ENCODE peak calls at places on chromosomes 2 and 18, in ten cellular contexts. One of them, this sample, is unnamed.

GRCh38 chr2:9095690-9096089 is 92.2 kb upstream of the MBOAT2 start:
- DNase-seq in substantia nigra: no peak
- DNase-seq in cardiac muscle cell: peak; percentile 31
- DNase-seq in tibial nerve: peak; percentile 22
- DNase-seq in CD4-positive, alpha-beta memory T cell: no peak
- DNase-seq in uterus: no peak
- DNase-seq in CD8-positive, alpha-beta T cell: no peak
- DNase-seq in neural progenitor cell: peak; percentile 63
- DNase-seq in aorta: peak; percentile 80
- DNase-seq in fibroblast of lung: peak; percentile 74
- DNase-seq in this sample: no peak

GRCh38 chr2:240806459-240806858 is 13.6 kb downstream of the KIF1A start:
- DNase-seq in uterus: no peak
- DNase-seq in substantia nigra: no peak
- DNase-seq in neural progenitor cell: no peak
- DNase-seq in tibial nerve: no peak
- DNase-seq in fibroblast of lung: no peak
- DNase-seq in cardiac muscle cell: no peak
- DNase-seq in aorta: no peak
- DNase-seq in CD8-positive, alpha-beta T cell: no peak
- DNase-seq in CD4-positive, alpha-beta memory T cell: no peak
- DNase-seq in this sample: no peak

GRCh38 chr18:58078889-58079573 is 35.0 kb downstream of the NEDD4L start:
- DNase-seq in CD4-positive, alpha-beta memory T cell: no peak
- DNase-seq in cardiac muscle cell: no peak
- DNase-seq in substantia nigra: no peak
- DNase-seq in aorta: no peak
- DNase-seq in tibial nerve: no peak
- DNase-seq in neural progenitor cell: no peak
- DNase-seq in uterus: no peak
- DNase-seq in CD8-positive, alpha-beta T cell: no peak
- DNase-seq in fibroblast of lung: no peak
- DNase-seq in this sample: no peak

GRCh38 chr2:121608367-121608766 is 40.9 kb downstream of the CLASP1 start:
- DNase-seq in uterus: no peak
- DNase-seq in cardiac muscle cell: no peak
- DNase-seq in CD4-positive, alpha-beta memory T cell: no peak
- DNase-seq in aorta: no peak
- DNase-seq in CD8-positive, alpha-beta T cell: no peak
- DNase-seq in neural progenitor cell: no peak
- DNase-seq in substantia nigra: no peak
- DNase-seq in tibial nerve: no peak
- DNase-seq in fibroblast of lung: peak; percentile 81
- DNase-seq in this sample: no peak

GRCh38 chr18:36917907-36918306 is 89.0 kb downstream of the KIAA1328 start:
- DNase-seq in aorta: no peak
- DNase-seq in CD8-positive, alpha-beta T cell: no peak
- DNase-seq in neural progenitor cell: no peak
- DNase-seq in fibroblast of lung: no peak
- DNase-seq in CD4-positive, alpha-beta memory T cell: no peak
- DNase-seq in cardiac muscle cell: no peak
- DNase-seq in uterus: no peak
- DNase-seq in substantia nigra: no peak
- DNase-seq in tibial nerve: no peak
- DNase-seq in this sample: no peak

GRCh38 chr2:27830616-27831120 is 59.1 kb downstream of the MRPL33 start:
- DNase-seq in uterus: no peak
- DNase-seq in tibial nerve: no peak
- DNase-seq in CD4-positive, alpha-beta memory T cell: no peak
- DNase-seq in substantia nigra: no peak
- DNase-seq in CD8-positive, alpha-beta T cell: no peak
- DNase-seq in aorta: no peak
- DNase-seq in fibroblast of lung: no peak
- DNase-seq in cardiac muscle cell: no peak
- DNase-seq in neural progenitor cell: no peak
- DNase-seq in this sample: no peak

GRCh38 chr2:14348247-14348646 is 284.3 kb upstream of the LRATD1 start:
- DNase-seq in CD4-positive, alpha-beta memory T cell: no peak
- DNase-seq in fibroblast of lung: no peak
- DNase-seq in substantia nigra: no peak
- DNase-seq in aorta: no peak
- DNase-seq in neural progenitor cell: no peak
- DNase-seq in uterus: no peak
- DNase-seq in cardiac muscle cell: no peak
- DNase-seq in tibial nerve: no peak
- DNase-seq in CD8-positive, alpha-beta T cell: no peak
- DNase-seq in this sample: no peak

GRCh38 chr2:26453421-26454329 is 24.2 kb downstream of the OTOF start:
- DNase-seq in substantia nigra: no peak
- DNase-seq in uterus: no peak
- DNase-seq in fibroblast of lung: no peak
- DNase-seq in tibial nerve: no peak
- DNase-seq in aorta: no peak
- DNase-seq in CD8-positive, alpha-beta T cell: no peak
- DNase-seq in neural progenitor cell: no peak
- DNase-seq in cardiac muscle cell: no peak
- DNase-seq in CD4-positive, alpha-beta memory T cell: no peak
- DNase-seq in this sample: no peak

GRCh38 chr18:8974696-8975095 is 127.8 kb upstream of the NDUFV2 start:
- DNase-seq in fibroblast of lung: no peak
- DNase-seq in substantia nigra: no peak
- DNase-seq in tibial nerve: no peak
- DNase-seq in uterus: no peak
- DNase-seq in neural progenitor cell: no peak
- DNase-seq in CD4-positive, alpha-beta memory T cell: no peak
- DNase-seq in aorta: no peak
- DNase-seq in CD8-positive, alpha-beta T cell: no peak
- DNase-seq in cardiac muscle cell: no peak
- DNase-seq in this sample: no peak

GRCh38 chr2:135773917-135774316 is 32.3 kb downstream of the UBXN4 start:
- DNase-seq in aorta: no peak
- DNase-seq in uterus: no peak
- DNase-seq in CD8-positive, alpha-beta T cell: no peak
- DNase-seq in fibroblast of lung: peak; percentile 50
- DNase-seq in neural progenitor cell: no peak
- DNase-seq in tibial nerve: no peak
- DNase-seq in cardiac muscle cell: no peak
- DNase-seq in substantia nigra: no peak
- DNase-seq in CD4-positive, alpha-beta memory T cell: no peak
- DNase-seq in this sample: no peak

GRCh38 chr2:62265116-62265515 is 69.2 kb downstream of the B3GNT2 start:
- DNase-seq in CD4-positive, alpha-beta memory T cell: no peak
- DNase-seq in CD8-positive, alpha-beta T cell: peak; percentile 5
- DNase-seq in neural progenitor cell: no peak
- DNase-seq in fibroblast of lung: peak; percentile 68
- DNase-seq in tibial nerve: no peak
- DNase-seq in aorta: no peak
- DNase-seq in substantia nigra: no peak
- DNase-seq in cardiac muscle cell: no peak
- DNase-seq in uterus: no peak
- DNase-seq in this sample: no peak

GRCh38 chr2:29662841-29663240 is 258.5 kb downstream of the ALK start:
- DNase-seq in neural progenitor cell: no peak
- DNase-seq in substantia nigra: no peak
- DNase-seq in tibial nerve: no peak
- DNase-seq in aorta: no peak
- DNase-seq in CD4-positive, alpha-beta memory T cell: no peak
- DNase-seq in CD8-positive, alpha-beta T cell: no peak
- DNase-seq in uterus: no peak
- DNase-seq in cardiac muscle cell: no peak
- DNase-seq in fibroblast of lung: no peak
- DNase-seq in this sample: no peak

GRCh38 chr18:62281684-62282083 is 43.4 kb upstream of the TNFRSF11A start:
- DNase-seq in tibial nerve: no peak
- DNase-seq in fibroblast of lung: peak; percentile 86
- DNase-seq in neural progenitor cell: no peak
- DNase-seq in CD8-positive, alpha-beta T cell: no peak
- DNase-seq in uterus: no peak
- DNase-seq in aorta: no peak
- DNase-seq in substantia nigra: no peak
- DNase-seq in cardiac muscle cell: no peak
- DNase-seq in CD4-positive, alpha-beta memory T cell: no peak
- DNase-seq in this sample: no peak

GRCh38 chr2:230668939-230669303 is 43.7 kb upstream of the CAB39 start:
- DNase-seq in CD8-positive, alpha-beta T cell: no peak
- DNase-seq in cardiac muscle cell: no peak
- DNase-seq in aorta: no peak
- DNase-seq in CD4-positive, alpha-beta memory T cell: no peak
- DNase-seq in uterus: no peak
- DNase-seq in neural progenitor cell: no peak
- DNase-seq in tibial nerve: no peak
- DNase-seq in fibroblast of lung: no peak
- DNase-seq in substantia nigra: no peak
- DNase-seq in this sample: no peak
- H3K27ac ChIP-seq in CD8-positive, alpha-beta T cell: no peak overlapping the region
- H3K27ac ChIP-seq in cardiac muscle cell: peak overlapping the region; percentile 81
- H3K27ac ChIP-seq in aorta: no peak overlapping the region
- H3K27ac ChIP-seq in CD4-positive, alpha-beta memory T cell: no peak overlapping the region
- H3K27ac ChIP-seq in uterus: no peak overlapping the region
- H3K27ac ChIP-seq in neural progenitor cell: no peak overlapping the region
- H3K27ac ChIP-seq in tibial nerve: peak overlapping the region; percentile 46
- H3K27ac ChIP-seq in fibroblast of lung: no peak overlapping the region
- H3K27ac ChIP-seq in substantia nigra: no peak overlapping the region
- H3K27ac ChIP-seq in this sample: no peak overlapping the region

GRCh38 chr2:47276061-47276460 is 121.0 kb upstream of the STPG4 start:
- DNase-seq in substantia nigra: no peak
- DNase-seq in tibial nerve: no peak
- DNase-seq in uterus: no peak
- DNase-seq in neural progenitor cell: no peak
- DNase-seq in CD8-positive, alpha-beta T cell: no peak
- DNase-seq in fibroblast of lung: no peak
- DNase-seq in cardiac muscle cell: no peak
- DNase-seq in aorta: no peak
- DNase-seq in CD4-positive, alpha-beta memory T cell: no peak
- DNase-seq in this sample: no peak
- H3K27ac ChIP-seq in substantia nigra: no peak overlapping the region
- H3K27ac ChIP-seq in tibial nerve: no peak overlapping the region
- H3K27ac ChIP-seq in uterus: no peak overlapping the region
- H3K27ac ChIP-seq in neural progenitor cell: no peak overlapping the region
- H3K27ac ChIP-seq in CD8-positive, alpha-beta T cell: no peak overlapping the region
- H3K27ac ChIP-seq in fibroblast of lung: no peak overlapping the region
- H3K27ac ChIP-seq in cardiac muscle cell: no peak overlapping the region
- H3K27ac ChIP-seq in aorta: no peak overlapping the region
- H3K27ac ChIP-seq in CD4-positive, alpha-beta memory T cell: no peak overlapping the region
- H3K27ac ChIP-seq in this sample: no peak overlapping the region

GRCh38 chr2:1638281-1638860 is 105.9 kb downstream of the PXDN start:
- DNase-seq in fibroblast of lung: no peak
- DNase-seq in CD8-positive, alpha-beta T cell: no peak
- DNase-seq in cardiac muscle cell: no peak
- DNase-seq in substantia nigra: no peak
- DNase-seq in uterus: no peak
- DNase-seq in aorta: no peak
- DNase-seq in tibial nerve: no peak
- DNase-seq in CD4-positive, alpha-beta memory T cell: no peak
- DNase-seq in neural progenitor cell: no peak
- DNase-seq in this sample: no peak
- H3K27ac ChIP-seq in fibroblast of lung: no peak overlapping the region
- H3K27ac ChIP-seq in CD8-positive, alpha-beta T cell: no peak overlapping the region
- H3K27ac ChIP-seq in cardiac muscle cell: no peak overlapping the region
- H3K27ac ChIP-seq in substantia nigra: no peak overlapping the region
- H3K27ac ChIP-seq in uterus: no peak overlapping the region
- H3K27ac ChIP-seq in aorta: no peak overlapping the region
- H3K27ac ChIP-seq in tibial nerve: no peak overlapping the region
- H3K27ac ChIP-seq in CD4-positive, alpha-beta memory T cell: no peak overlapping the region
- H3K27ac ChIP-seq in neural progenitor cell: no peak overlapping the region
- H3K27ac ChIP-seq in this sample: no peak overlapping the region

GRCh38 chr2:237863102-237863511 is 3.7 kb downstream of the RAMP1 start:
- DNase-seq in aorta: peak; percentile 66
- DNase-seq in substantia nigra: no peak
- DNase-seq in CD8-positive, alpha-beta T cell: no peak
- DNase-seq in tibial nerve: no peak
- DNase-seq in uterus: no peak
- DNase-seq in CD4-positive, alpha-beta memory T cell: no peak
- DNase-seq in cardiac muscle cell: no peak
- DNase-seq in neural progenitor cell: no peak
- DNase-seq in fibroblast of lung: no peak
- DNase-seq in this sample: no peak

GRCh38 chr2:237864940-237865622 is 5.7 kb downstream of the RAMP1 start:
- DNase-seq in tibial nerve: no peak
- DNase-seq in CD4-positive, alpha-beta memory T cell: no peak
- DNase-seq in aorta: peak; percentile 85
- DNase-seq in neural progenitor cell: no peak
- DNase-seq in CD8-positive, alpha-beta T cell: no peak
- DNase-seq in cardiac muscle cell: no peak
- DNase-seq in substantia nigra: no peak
- DNase-seq in fibroblast of lung: peak; percentile 31
- DNase-seq in uterus: peak; percentile 89
- DNase-seq in this sample: no peak

GRCh38 chr2:237865623-237866041 is 6.2 kb downstream of the RAMP1 start:
- DNase-seq in fibroblast of lung: no peak
- DNase-seq in tibial nerve: no peak
- DNase-seq in neural progenitor cell: peak; percentile 1
- DNase-seq in cardiac muscle cell: peak; percentile 19
- DNase-seq in substantia nigra: no peak
- DNase-seq in CD4-positive, alpha-beta memory T cell: no peak
- DNase-seq in uterus: no peak
- DNase-seq in aorta: no peak
- DNase-seq in CD8-positive, alpha-beta T cell: no peak
- DNase-seq in this sample: no peak

GRCh38 chr2:237863659-237864029 is 4.2 kb downstream of the RAMP1 start:
- DNase-seq in substantia nigra: no peak
- DNase-seq in neural progenitor cell: no peak
- DNase-seq in uterus: peak; percentile 67
- DNase-seq in tibial nerve: no peak
- DNase-seq in aorta: peak; percentile 74
- DNase-seq in fibroblast of lung: no peak
- DNase-seq in CD8-positive, alpha-beta T cell: no peak
- DNase-seq in CD4-positive, alpha-beta memory T cell: no peak
- DNase-seq in cardiac muscle cell: no peak
- DNase-seq in this sample: no peak

DNA sequence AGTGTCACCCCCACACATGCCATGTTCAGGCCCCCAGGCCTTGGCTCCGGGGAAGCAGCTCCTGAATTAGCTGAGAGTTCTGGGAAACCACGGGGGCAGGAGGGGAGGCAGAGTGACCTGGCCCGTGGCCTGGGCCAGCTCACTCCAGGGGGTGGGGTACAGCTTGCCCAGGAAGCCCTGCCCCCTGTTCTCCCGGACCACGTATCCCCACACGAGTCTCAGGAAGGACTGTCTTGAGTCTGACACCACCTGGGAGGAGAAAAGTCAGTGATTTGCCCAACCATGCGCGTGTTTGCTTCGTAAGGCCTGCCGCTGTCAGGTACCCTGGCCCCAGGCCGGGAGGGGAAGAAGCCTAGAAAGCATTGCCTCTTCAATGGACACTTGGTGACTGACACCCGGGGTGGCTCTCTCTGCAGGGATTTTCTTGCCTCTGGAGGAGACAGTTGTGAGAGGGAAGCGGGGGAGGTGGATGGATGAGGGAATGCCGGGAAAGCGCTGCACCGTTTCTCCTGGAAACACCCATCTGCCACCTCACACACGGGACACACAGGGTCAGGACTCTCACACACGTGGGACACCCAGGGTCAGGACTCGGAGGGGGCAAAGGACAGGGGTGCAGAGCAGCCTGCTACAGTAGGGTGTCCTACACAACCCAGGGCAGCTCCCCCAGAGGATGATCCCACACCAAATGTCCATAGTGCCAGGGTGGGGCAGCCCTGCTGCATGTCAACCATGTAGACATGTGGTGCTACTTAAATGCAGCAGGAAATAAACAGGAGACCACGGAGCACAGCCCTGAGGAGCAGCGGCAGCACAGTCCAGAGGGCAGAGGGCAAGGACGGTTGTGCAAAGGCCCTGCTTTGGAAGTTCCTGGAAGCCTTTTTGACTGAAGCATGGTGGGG is 4.9 kb downstream of the RAMP1 start:
- DNase-seq in CD4-positive, alpha-beta memory T cell: no peak
- DNase-seq in neural progenitor cell: no peak
- DNase-seq in cardiac muscle cell: no peak
- DNase-seq in substantia nigra: no peak
- DNase-seq in uterus: peak; percentile 74
- DNase-seq in aorta: peak; percentile 78
- DNase-seq in CD8-positive, alpha-beta T cell: no peak
- DNase-seq in fibroblast of lung: no peak
- DNase-seq in tibial nerve: no peak
- DNase-seq in this sample: no peak
- H3K27ac ChIP-seq in CD4-positive, alpha-beta memory T cell: no peak overlapping the region
- H3K27ac ChIP-seq in neural progenitor cell: no peak overlapping the region
- H3K27ac ChIP-seq in cardiac muscle cell: no peak overlapping the region
- H3K27ac ChIP-seq in substantia nigra: peak overlapping the region; percentile 42
- H3K27ac ChIP-seq in uterus: peak overlapping the region; percentile 98
- H3K27ac ChIP-seq in aorta: peak overlapping the region; percentile 89
- H3K27ac ChIP-seq in CD8-positive, alpha-beta T cell: no peak overlapping the region
- H3K27ac ChIP-seq in fibroblast of lung: no peak overlapping the region
- H3K27ac ChIP-seq in tibial nerve: peak overlapping the region; percentile 71
- H3K27ac ChIP-seq in this sample: no peak overlapping the region